ENCODE peak calls at places on chromosomes 7 and 10, in six cellular contexts. Q is GM12878, O is K562, P is SK-N-SH, J is H1, C is HCT116. I is an unnamed sample.

GRCh38 chr7:111730476-111731300 is 168.4 kb upstream of the IMMP2L start:
- DNase-seq in P (peak), Q (no peak), O (peak), C (peak), J (no peak), I (peak)

GRCh38 chr10:79249156-79250121 is 97.8 kb upstream of the PPIF start:
- DNase-seq in O (no peak), C (no peak), Q (peak), J (no peak), P (no peak), I (no peak)

GRCh38 chr10:3766046-3766761 is 18.8 kb downstream of the KLF6 start:
- DNase-seq in O (no peak), C (no peak), P (no peak), Q (no peak), J (no peak), I (no peak)

GRCh38 chr7:30225863-30226361 is 58.5 kb upstream of the ZNRF2 start:
- DNase-seq in Q (peak), J (no peak), O (no peak), P (peak), C (peak), I (peak)

GRCh38 chr7:133344275-133344674 is 91.4 kb downstream of the EXOC4 start:
- DNase-seq in P (peak), C (no peak), O (peak), J (no peak), Q (no peak), I (no peak)

GRCh38 chr7:44678468-44679179 is 70.0 kb upstream of the ZMIZ2 start:
- DNase-seq in P (no peak), Q (no peak), O (no peak), C (no peak), J (no peak), I (peak)

GRCh38 chr10:113631680-113632079 is 32.2 kb downstream of the NRAP start:
- DNase-seq in O (no peak), Q (no peak), C (no peak), P (no peak), J (no peak), I (no peak)

GRCh38 chr10:19906108-19906791 is 90.0 kb downstream of the PLXDC2 start:
- DNase-seq in Q (no peak), P (no peak), O (no peak), C (no peak), J (no peak), I (no peak)

GRCh38 chr10:123139521-123140163 is 3.9 kb downstream of the HMX3 start:
- DNase-seq in J (no peak), Q (no peak), P (no peak), O (peak), C (peak), I (no peak)

GRCh38 chr10:21084700-21085099 is 187.6 kb upstream of the NEBL start:
- DNase-seq in C (no peak), P (no peak), O (no peak), J (no peak), Q (peak), I (no peak)

GRCh38 chr10:128064615-128065580 is 61.3 kb downstream of the MKI67 start:
- DNase-seq in J (no peak), O (no peak), Q (peak), C (no peak), P (no peak), I (no peak)

GRCh38 chr10:75137533-75138438 is 26.3 kb downstream of the SAMD8 start:
- DNase-seq in P (peak), C (peak), J (no peak), Q (no peak), O (peak), I (no peak)

GRCh38 chr10:78894841-78895195 is 173.9 kb upstream of the ZMIZ1 start:
- DNase-seq in Q (no peak), O (no peak), P (no peak), C (no peak), J (no peak), I (peak)

GRCh38 chr10:124728071-124728829 is 15.9 kb downstream of the FAM53B start:
- DNase-seq in Q (no peak), J (no peak), P (no peak), O (no peak), C (no peak), I (no peak)

GRCh38 chr7:7321681-7322080 is 139.3 kb downstream of the C1GALT1 start:
- DNase-seq in Q (peak), O (no peak), C (no peak), J (no peak), P (no peak), I (peak)

GRCh38 chr7:2477447-2478386 is 1.5 kb upstream of the GRIFIN start:
- DNase-seq in C (peak), J (peak), P (peak), Q (no peak), O (peak), I (peak)

GRCh38 chr10:88755753-88756152 is 4.1 kb upstream of the LIPN start:
- DNase-seq in J (no peak), C (no peak), Q (no peak), O (no peak), P (no peak), I (no peak)

GRCh38 chr7:102262536-102262935 is 24.1 kb upstream of the SH2B2 start:
- DNase-seq in J (no peak), P (no peak), C (no peak), Q (no peak), O (no peak), I (no peak)

GRCh38 chr10:130905386-130905785 is 406.1 kb downstream of the TCERG1L start:
- DNase-seq in P (no peak), Q (no peak), O (no peak), C (no peak), J (no peak), I (no peak)

GRCh38 chr10:69335063-69335587 is 56.8 kb downstream of the HK1 start:
- DNase-seq in J (no peak), C (no peak), O (peak), P (no peak), Q (no peak), I (no peak)

GRCh38 chr10:122650331-122650730 is 49.3 kb downstream of the C10orf120 start:
- DNase-seq in O (no peak), P (no peak), Q (no peak), J (no peak), C (no peak), I (no peak)

GRCh38 chr7:25968205-25968993 is 183.6 kb upstream of the NFE2L3 start:
- DNase-seq in O (no peak), J (no peak), Q (peak), C (no peak), P (no peak), I (no peak)

GRCh38 chr7:29806131-29806792 is at the start of gene WIPF3:
- DNase-seq in Q (no peak), C (peak), O (peak), J (no peak), P (peak), I (peak)

GRCh38 chr10:22002531-22003110 is 909 bp downstream of the DNAJC1 start:
- DNase-seq in O (no peak), P (no peak), C (no peak), J (no peak), Q (no peak), I (no peak)

GRCh38 chr10:88489107-88489506 is 94.0 kb downstream of the RNLS start:
- DNase-seq in C (no peak), J (no peak), Q (no peak), O (no peak), P (no peak), I (no peak)

GRCh38 chr7:92641921-92642511 is 51.8 kb upstream of the FAM133B start:
- DNase-seq in O (no peak), C (no peak), P (no peak), J (no peak), Q (no peak), I (no peak)

GRCh38 chr10:63522129-63522687 is 1.0 kb downstream of the REEP3 start:
- DNase-seq in Q (no peak), C (no peak), O (peak), P (peak), J (no peak), I (no peak)

GRCh38 chr10:113788604-113789083 is 37.2 kb downstream of the PLEKHS1 start:
- DNase-seq in C (peak), Q (peak), P (no peak), J (no peak), O (peak), I (peak)

GRCh38 chr7:50706469-50706937 is 76.2 kb downstream of the GRB10 start:
- DNase-seq in Q (no peak), O (no peak), P (no peak), C (no peak), J (no peak), I (no peak)

GRCh38 chr10:4770766-4771553 is 55.0 kb upstream of the AKR1E2 start:
- DNase-seq in J (no peak), C (peak), O (no peak), P (peak), Q (no peak), I (peak)

GRCh38 chr10:124688889-124689670 is 55.1 kb downstream of the FAM53B start:
- DNase-seq in J (no peak), P (no peak), Q (peak), C (no peak), O (peak), I (no peak)

DNA sequence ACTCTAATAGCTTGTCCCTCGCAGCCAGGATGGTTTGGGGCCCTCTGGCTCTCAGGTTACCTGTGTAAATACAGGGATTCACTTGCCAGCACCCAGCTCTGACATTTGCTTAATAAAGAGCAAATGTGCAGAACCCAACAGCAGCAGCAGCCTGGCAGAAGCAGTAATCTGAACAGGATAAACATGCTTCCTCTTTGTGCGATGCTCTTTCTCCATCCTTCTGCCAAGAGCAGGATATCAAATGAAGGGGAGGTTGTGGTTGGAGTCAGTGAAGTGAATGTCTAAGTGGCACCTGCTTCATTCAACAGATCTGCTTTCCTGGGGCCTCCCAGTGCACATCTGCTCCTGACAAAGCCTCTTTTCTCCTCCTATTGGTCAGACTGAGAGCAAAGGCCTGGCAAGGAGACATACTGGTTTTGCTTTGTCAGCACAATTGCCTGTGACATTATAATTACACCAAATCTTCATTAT is 130.3 kb downstream of the NRF1 start:
- DNase-seq in C (no peak), O (no peak), P (peak), J (no peak), Q (no peak), I (no peak)
- TF ChIP-seq JUND in C (no peak), O (no peak), P (no peak), J (no peak), Q (no peak), I (no peak)

GRCh38 chr7:100957832-100958421 is 8.6 kb downstream of the MUC3A start:
- DNase-seq in Q (no peak), P (no peak), C (no peak), J (no peak), O (peak), I (no peak)
- TF ChIP-seq JUND in Q (no peak), P (no peak), C (no peak), J (no peak), O (no peak), I (no peak)

GRCh38 chr7:55101359-55101758 is 82.5 kb downstream of the EGFR start:
- DNase-seq in P (no peak), J (no peak), O (no peak), C (no peak), Q (no peak), I (no peak)

GRCh38 chr7:55100962-55101327 is 82.1 kb downstream of the EGFR start:
- DNase-seq in J (no peak), Q (no peak), O (no peak), C (no peak), P (no peak), I (no peak)

GRCh38 chr7:55096318-55096717 is 77.5 kb downstream of the EGFR start:
- DNase-seq in Q (no peak), C (no peak), O (no peak), P (no peak), J (no peak), I (no peak)

GRCh38 chr7:55100172-55100961 is 81.5 kb downstream of the EGFR start:
- DNase-seq in O (no peak), Q (no peak), J (no peak), C (no peak), P (no peak), I (no peak)

GRCh38 chr7:55099086-55099831 is 80.4 kb downstream of the EGFR start:
- DNase-seq in Q (no peak), O (no peak), C (no peak), P (no peak), J (no peak), I (no peak)
- TF ChIP-seq JUND in Q (no peak), O (no peak), C (no peak), P (no peak), J (no peak), I (no peak)

GRCh38 chr7:31883761-31884164 is 186.4 kb downstream of the PDE1C start:
- DNase-seq in O (no peak), C (no peak), P (no peak), J (no peak), Q (no peak), I (no peak)
- TF ChIP-seq JUND in O (no peak), C (no peak), P (no peak), J (no peak), Q (no peak), I (no peak)

GRCh38 chr10:97135464-97135863 is 50.3 kb downstream of the SLIT1 start:
- DNase-seq in C (no peak), P (no peak), O (no peak), J (no peak), Q (no peak), I (no peak)
- TF ChIP-seq JUND in C (no peak), P (no peak), O (no peak), J (no peak), Q (no peak), I (no peak)

DNA sequence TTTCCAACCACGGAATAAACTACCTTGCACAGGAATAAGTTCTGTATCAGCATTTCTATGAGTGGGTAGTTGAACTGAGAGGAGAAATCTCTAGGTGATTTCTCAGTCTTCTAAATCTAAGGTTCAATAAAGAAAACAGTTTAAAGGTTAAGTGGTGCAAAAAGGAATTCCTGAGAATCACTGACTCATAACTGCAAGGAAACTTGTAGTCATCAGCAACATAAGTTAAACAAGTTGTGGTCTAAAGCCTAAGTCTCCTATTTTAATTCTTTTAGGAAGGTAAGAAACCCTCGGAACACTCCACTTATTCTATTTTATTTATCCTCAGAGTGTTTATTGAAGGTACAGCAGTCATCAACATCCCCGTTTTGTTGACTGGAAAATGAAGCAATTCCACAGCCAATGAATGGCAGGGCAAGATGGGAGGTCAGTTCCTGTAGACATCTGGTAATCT is 92.4 kb upstream of the PIK3CG start:
- DNase-seq in Q (no peak), O (no peak), J (no peak), P (no peak), C (peak), I (no peak)
- TF ChIP-seq JUND in Q (no peak), O (peak), J (no peak), P (peak), C (peak), I (no peak)

GRCh38 chr10:49417311-49418052 is 21.6 kb upstream of the DRGX start:
- DNase-seq in J (no peak), C (no peak), P (no peak), Q (no peak), O (no peak), I (no peak)
- TF ChIP-seq JUND in J (no peak), C (no peak), P (no peak), Q (no peak), O (no peak), I (no peak)

GRCh38 chr7:24912874-24913514 is 67.0 kb downstream of the OSBPL3 start:
- DNase-seq in P (no peak), Q (no peak), O (peak), C (no peak), J (no peak), I (no peak)

GRCh38 chr7:24912424-24912823 is 67.6 kb downstream of the OSBPL3 start:
- DNase-seq in Q (no peak), O (no peak), P (no peak), C (no peak), J (no peak), I (no peak)

GRCh38 chr7:24916463-24917040 is 63.4 kb downstream of the OSBPL3 start:
- DNase-seq in O (no peak), Q (no peak), J (no peak), C (no peak), P (no peak), I (no peak)

GRCh38 chr7:24913791-24914464 is 66.0 kb downstream of the OSBPL3 start:
- DNase-seq in C (no peak), P (no peak), Q (no peak), J (no peak), O (no peak), I (peak)

GRCh38 chr7:24914465-24914859 is 65.5 kb downstream of the OSBPL3 start:
- DNase-seq in J (no peak), C (no peak), O (no peak), Q (no peak), P (no peak), I (no peak)
- TF ChIP-seq JUND in J (no peak), C (no peak), O (no peak), Q (no peak), P (no peak), I (no peak)

GRCh38 chr10:18254692-18255091 is 114.5 kb downstream of the CACNB2 start:
- DNase-seq in C (no peak), Q (no peak), P (no peak), J (no peak), O (no peak), I (no peak)
- TF ChIP-seq JUND in C (no peak), Q (no peak), P (no peak), J (no peak), O (no peak), I (no peak)

GRCh38 chr10:80718024-80718423 is 180.3 kb downstream of the SH2D4B start:
- DNase-seq in Q (no peak), P (no peak), O (peak), C (no peak), J (no peak), I (no peak)

GRCh38 chr10:80714566-80714965 is 176.9 kb downstream of the SH2D4B start:
- DNase-seq in O (no peak), J (no peak), C (no peak), Q (no peak), P (no peak), I (no peak)

GRCh38 chr10:80709879-80710278 is 172.2 kb downstream of the SH2D4B start:
- DNase-seq in Q (no peak), P (no peak), C (no peak), J (no peak), O (no peak), I (no peak)

GRCh38 chr10:80708808-80709207 is 171.1 kb downstream of the SH2D4B start:
- DNase-seq in P (no peak), C (no peak), Q (no peak), O (no peak), J (no peak), I (no peak)

GRCh38 chr10:80713398-80713928 is 175.8 kb downstream of the SH2D4B start:
- DNase-seq in Q (no peak), J (no peak), O (no peak), P (no peak), C (no peak), I (no peak)
- TF ChIP-seq JUND in Q (no peak), J (no peak), O (no peak), P (no peak), C (no peak), I (no peak)

I was measured in T47D.